ENCODE peak calls at places on chromosomes 16 and 17, in seven cellular contexts. B, P, M, T, V, L and H are unnamed samples.

GRCh38 chr17:59342681-59343127 is 11.2 kb downstream of the YPEL2 start:
- DNase-seq in B (no peak), P (no peak), M (no peak), T (no peak), V (no peak), L (no peak), H (no peak)

GRCh38 chr17:42784811-42785592 is 4.6 kb downstream of the WNK4 start:
- DNase-seq in B (no peak), P (no peak), M (no peak), T (no peak), V (no peak), L (no peak), H (no peak)

GRCh38 chr16:57001026-57001669 is 11.8 kb downstream of the NLRC5 start:
- DNase-seq in B (no peak), P (no peak), M (no peak), T (no peak), V (no peak), L (no peak), H (no peak)

GRCh38 chr17:59221159-59221847 is 992 bp downstream of the GDPD1 start:
- DNase-seq in B (peak), P (peak), M (no peak), T (peak), V (no peak), L (no peak), H (no peak)

GRCh38 chr17:79338589-79338988 is 264.0 kb downstream of the ENGASE start:
- DNase-seq in B (no peak), P (no peak), M (no peak), T (no peak), V (no peak), L (no peak), H (no peak)

GRCh38 chr17:40515491-40516041 is 14.1 kb upstream of the TNS4 start:
- DNase-seq in B (no peak), P (no peak), M (no peak), T (no peak), V (no peak), L (no peak), H (no peak)

GRCh38 chr17:83190601-83191387 is 111.4 kb downstream of the METRNL start:
- DNase-seq in B (no peak), P (no peak), M (no peak), T (no peak), V (no peak), L (no peak), H (peak)

GRCh38 chr17:73533801-73534574 is 110.3 kb downstream of the SDK2 start:
- DNase-seq in B (no peak), P (no peak), M (no peak), T (no peak), V (no peak), L (no peak), H (no peak)

GRCh38 chr16:88790312-88791150 is 5.5 kb upstream of the PIEZO1 start:
- DNase-seq in B (no peak), P (no peak), M (no peak), T (no peak), V (peak), L (no peak), H (no peak)

GRCh38 chr16:54418903-54419302 is 132.3 kb upstream of the IRX3 start:
- DNase-seq in B (no peak), P (peak), M (no peak), T (no peak), V (no peak), L (no peak), H (no peak)

GRCh38 chr16:84891149-84891795 is 71.5 kb downstream of the CRISPLD2 start:
- DNase-seq in B (no peak), P (no peak), M (no peak), T (no peak), V (no peak), L (no peak), H (no peak)

GRCh38 chr16:1776672-1776955 is 3.7 kb upstream of the MRPS34 start:
- DNase-seq in B (no peak), P (no peak), M (no peak), T (no peak), V (no peak), L (no peak), H (no peak)

GRCh38 chr16:83329466-83329865 is 478.3 kb upstream of the HSBP1 start:
- DNase-seq in B (no peak), P (no peak), M (no peak), T (no peak), V (no peak), L (no peak), H (no peak)

GRCh38 chr17:77884019-77884418 is 74.5 kb upstream of the TNRC6C start:
- DNase-seq in B (peak), P (peak), M (no peak), T (no peak), V (no peak), L (no peak), H (no peak)

GRCh38 chr16:66427871-66428681 is 981 bp downstream of the BEAN1 start:
- DNase-seq in B (no peak), P (no peak), M (no peak), T (no peak), V (no peak), L (no peak), H (no peak)

GRCh38 chr16:58032710-58033293 is 7.2 kb downstream of the MMP15 start:
- DNase-seq in B (peak), P (no peak), M (no peak), T (no peak), V (peak), L (no peak), H (no peak)

GRCh38 chr17:76565728-76566612 is 19.7 kb downstream of the ST6GALNAC2 start:
- DNase-seq in B (no peak), P (no peak), M (no peak), T (no peak), V (no peak), L (no peak), H (no peak)